ENCODE peak calls at places on chromosomes 4 and X, in seven cellular contexts. C is T-helper 17 cell; U is fibroblast of pulmonary artery; B is stimulated activated CD4-positive, alpha-beta T cell treated with anti-CD3 and anti-CD28 coated beads, Interleukin-1b, Interleukin-23, amount 100 ng/mL, for 4 hours; Z is EL; N is uterus; X is Right ventricle myocardium superior. H is an unnamed sample.

GRCh38 chr4:160724063-160724462 is 1439.7 kb downstream of the FSTL5 start:
- DNase-seq in X (no peak), Z (no peak), N (no peak), B (no peak), C (no peak), U (no peak), H (no peak)

GRCh38 chr4:155967098-155967497 is 13.4 kb upstream of the CTSO start:
- DNase-seq in N (no peak), C (no peak), X (no peak), Z (peak), B (no peak), U (no peak), H (no peak)

GRCh38 chr4:20735931-20736330 is 35.7 kb downstream of the PACRGL start:
- DNase-seq in N (no peak), X (no peak), Z (no peak), U (no peak), B (no peak), C (no peak), H (no peak)

GRCh38 chrX:150416469-150416868 is 53.4 kb downstream of the MAMLD1 start:
- DNase-seq in Z (no peak), C (no peak), B (no peak), X (no peak), U (no peak), N (no peak), H (no peak)

GRCh38 chrX:33285550-33285949 is 74.2 kb upstream of the DMD start:
- DNase-seq in Z (no peak), B (no peak), X (no peak), C (no peak), U (no peak), N (no peak), H (no peak)

GRCh38 chr4:153137168-153137567 is 67.1 kb upstream of the TRIM2 start:
- DNase-seq in C (no peak), U (peak), Z (peak), X (peak), B (no peak), N (peak), H (no peak)

GRCh38 chr4:47839259-47839658 is 1.4 kb upstream of the CORIN start:
- DNase-seq in C (peak), X (no peak), Z (peak), B (peak), U (peak), N (peak), H (no peak)

GRCh38 chr4:68748181-68748981 is 67.4 kb upstream of the UGT2B10 start:
- DNase-seq in X (no peak), B (no peak), N (no peak), C (no peak), U (no peak), Z (no peak), H (no peak)

GRCh38 chr4:125433453-125433852 is 118.7 kb downstream of the FAT4 start:
- DNase-seq in Z (peak), X (no peak), C (no peak), U (peak), B (no peak), N (no peak), H (peak)

GRCh38 chr4:158521490-158522111 is at the start of gene RXFP1:
- DNase-seq in B (no peak), N (no peak), C (no peak), Z (no peak), U (peak), X (no peak), H (no peak)

GRCh38 chr4:15374697-15375096 is 53.1 kb upstream of the C1QTNF7 start:
- DNase-seq in N (peak), Z (no peak), U (peak), B (no peak), X (no peak), C (no peak), H (no peak)

GRCh38 chr4:911871-912490 is 20.1 kb downstream of the GAK start:
- DNase-seq in Z (no peak), U (no peak), N (no peak), C (no peak), B (no peak), X (peak), H (no peak)